ENCODE peak calls at places on chromosomes 4 and X, in five cellular contexts. B is HCEC 1CT; Q is astrocyte of the spinal cord; O is effector CD4-positive, alpha-beta T cell; L is COR-L47. H is an unnamed sample.

GRCh38 chrX:38879631-38880220 is 78.5 kb downstream of the MID1IP1 start:
- DNase-seq in B (no peak), Q (no peak), O (no peak), L (peak), H (no peak)

GRCh38 chr4:155787113-155787710 is 28.4 kb downstream of the GUCY1B1 start:
- DNase-seq in B (peak), Q (peak), O (no peak), L (peak), H (peak)

GRCh38 chrX:150763810-150764209 is 70.6 kb downstream of the MTMR1 start:
- DNase-seq in B (no peak), Q (no peak), O (no peak), L (no peak), H (no peak)

GRCh38 chrX:123731258-123731986 is 1.4 kb downstream of the THOC2 start:
- DNase-seq in B (peak), Q (peak), O (no peak), L (no peak), H (no peak)

GRCh38 chrX:72026341-72027023 is 105.2 kb downstream of the RTL5 start:
- DNase-seq in B (no peak), Q (no peak), O (no peak), L (no peak), H (no peak)

GRCh38 chr4:10456270-10457254 is 664 bp downstream of the ZNF518B start:
- DNase-seq in B (no peak), Q (peak), O (peak), L (no peak), H (no peak)

GRCh38 chr4:2295535-2296442 is 33.9 kb upstream of the MXD4 start:
- DNase-seq in B (no peak), Q (no peak), O (no peak), L (no peak), H (no peak)

GRCh38 chr4:111839186-111839585 is 306.1 kb upstream of the FAM241A start:
- DNase-seq in B (no peak), Q (no peak), O (no peak), L (no peak), H (no peak)

GRCh38 chr4:103150677-103151076 is 47.5 kb downstream of the CENPE start:
- DNase-seq in B (peak), Q (no peak), O (no peak), L (no peak), H (peak)

GRCh38 chr4:128410037-128410436 is 122.4 kb upstream of the PGRMC2 start:
- DNase-seq in B (no peak), Q (no peak), O (no peak), L (no peak), H (no peak)

GRCh38 chr4:75555294-75556164 is at the start of gene ODAPH:
- DNase-seq in B (peak), Q (peak), O (no peak), L (no peak), H (peak)